ENCODE peak calls at places on chromosomes 13 and 19, in four cellular contexts. One of them, this sample, is unnamed.

GRCh38 chr19:32336259-32337111 is 8.9 kb upstream of the ZNF507 start:
- DNase-seq in caudate nucleus: no peak
- DNase-seq in cardiac muscle cell: peak; percentile 60
- DNase-seq in mesendoderm: no peak
- DNase-seq in this sample: no peak

GRCh38 chr19:10961073-10961762 is 388 bp downstream of the SMARCA4 start:
- DNase-seq in caudate nucleus: no peak
- DNase-seq in cardiac muscle cell: peak; percentile 60
- DNase-seq in mesendoderm: peak; percentile 52
- DNase-seq in this sample: no peak

GRCh38 chr13:72523049-72523448 is 204.4 kb downstream of the MZT1 start:
- DNase-seq in caudate nucleus: no peak
- DNase-seq in cardiac muscle cell: no peak
- DNase-seq in mesendoderm: no peak
- DNase-seq in this sample: no peak

GRCh38 chr13:41622545-41623429 is 165.4 kb downstream of the RGCC start:
- DNase-seq in caudate nucleus: no peak
- DNase-seq in cardiac muscle cell: no peak
- DNase-seq in mesendoderm: no peak
- DNase-seq in this sample: no peak

GRCh38 chr13:22486490-22486889 is 694.3 kb upstream of the SGCG start:
- DNase-seq in caudate nucleus: no peak
- DNase-seq in cardiac muscle cell: no peak
- DNase-seq in mesendoderm: no peak
- DNase-seq in this sample: no peak

GRCh38 chr19:47352095-47352494 is 3.0 kb downstream of the DHX34 start:
- DNase-seq in caudate nucleus: no peak
- DNase-seq in cardiac muscle cell: no peak
- DNase-seq in mesendoderm: peak; percentile 49
- DNase-seq in this sample: no peak

GRCh38 chr13:38866649-38867048 is 124.0 kb downstream of the STOML3 start:
- DNase-seq in caudate nucleus: no peak
- DNase-seq in cardiac muscle cell: no peak
- DNase-seq in mesendoderm: no peak
- DNase-seq in this sample: no peak

GRCh38 chr13:30376426-30377311 is 45.6 kb upstream of the UBE2L5 start:
- DNase-seq in caudate nucleus: no peak
- DNase-seq in cardiac muscle cell: peak; percentile 92
- DNase-seq in mesendoderm: no peak
- DNase-seq in this sample: no peak

GRCh38 chr13:19984430-19985218 is 26.1 kb downstream of the ZMYM2 start:
- DNase-seq in caudate nucleus: no peak
- DNase-seq in cardiac muscle cell: peak; percentile 63
- DNase-seq in mesendoderm: peak; percentile 70
- DNase-seq in this sample: no peak

GRCh38 chr13:49371943-49372636 is 71.8 kb downstream of the CAB39L start:
- DNase-seq in caudate nucleus: no peak
- DNase-seq in cardiac muscle cell: no peak
- DNase-seq in mesendoderm: no peak
- DNase-seq in this sample: no peak

GRCh38 chr19:27971071-27971470 is 1241.9 kb downstream of the UQCRFS1 start:
- DNase-seq in caudate nucleus: no peak
- DNase-seq in cardiac muscle cell: peak; percentile 32
- DNase-seq in mesendoderm: peak; percentile 95
- DNase-seq in this sample: no peak

GRCh38 chr19:51904331-51905165 is at the start of gene ZNF649:
- DNase-seq in caudate nucleus: peak; percentile 64
- DNase-seq in cardiac muscle cell: peak; percentile 91
- DNase-seq in mesendoderm: peak; percentile 97
- DNase-seq in this sample: peak; percentile 65

GRCh38 chr13:94073006-94073744 is 406.3 kb downstream of the DCT start:
- DNase-seq in caudate nucleus: no peak
- DNase-seq in cardiac muscle cell: peak; percentile 12
- DNase-seq in mesendoderm: no peak
- DNase-seq in this sample: no peak

This sample was measured in stimulated activated CD4-positive, alpha-beta T cell treated with anti-CD3 and anti-CD28 coated beads, Interleukin-12 subunit alpha, Interleukin-12 subunit beta, amount 100 ng/mL, for 24 hours.